ENCODE peak calls at places on chromosomes 4 and X, in four cellular contexts. Z is T-helper 2 cell; A is stimulated activated CD4-positive, alpha-beta T cell treated with anti-CD3 and anti-CD28 coated beads, Interleukin-4, amount 100 ng/mL, for 48 hours; G is NCI-H1092. C is an unnamed sample.

GRCh38 chr4:1728061-1728980 is 7.0 kb downstream of the TACC3 start:
- DNase-seq in Z (no peak), G (no peak), A (no peak), C (no peak)

GRCh38 chr4:8244001-8244757 is 25.4 kb upstream of the HTRA3 start:
- DNase-seq in Z (no peak), A (no peak), G (no peak), C (no peak)

GRCh38 chr4:69775488-69775887 is 15.1 kb upstream of the SULT1B1 start:
- DNase-seq in A (no peak), G (no peak), Z (no peak), C (no peak)

GRCh38 chr4:25779021-25779420 is 83.8 kb downstream of the SEL1L3 start:
- DNase-seq in A (no peak), Z (no peak), G (no peak), C (no peak)

GRCh38 chrX:17590892-17591740 is 146.2 kb upstream of the SCML1 start:
- DNase-seq in G (peak; percentile 65), Z (no peak), A (peak; percentile 5), C (peak; percentile 3)

GRCh38 chrX:12210921-12211320 is 72.6 kb downstream of the FRMPD4 start:
- DNase-seq in A (no peak), Z (no peak), G (no peak), C (no peak)

GRCh38 chrX:37380920-37381319 is 31.8 kb downstream of the PRRG1 start:
- DNase-seq in G (no peak), Z (no peak), A (no peak), C (no peak)

GRCh38 chr4:101238706-101239105 is 108.6 kb downstream of the PPP3CA start:
- DNase-seq in Z (no peak), G (no peak), A (no peak), C (no peak)

GRCh38 chr4:79281577-79282359 is 44.1 kb downstream of the NAA11 start:
- DNase-seq in G (no peak), A (no peak), Z (no peak), C (no peak)

GRCh38 chrX:27381419-27381818 is 81.7 kb downstream of the PPP4R3C start:
- DNase-seq in Z (no peak), G (no peak), A (no peak), C (no peak)

GRCh38 chr4:66852843-66853242 is 692.5 kb downstream of the CENPC start:
- DNase-seq in G (no peak), Z (no peak), A (no peak), C (no peak)

GRCh38 chr4:165461176-165461835 is 82.5 kb downstream of the CPE start:
- DNase-seq in G (no peak), A (no peak), Z (no peak), C (no peak)

GRCh38 chr4:86608757-86609375 is 14.8 kb downstream of the PTPN13 start:
- DNase-seq in G (no peak), A (no peak), Z (no peak), C (no peak)

GRCh38 chrX:151754042-151754419 is 19.5 kb downstream of the CNGA2 start:
- DNase-seq in A (no peak), G (peak; percentile 46), Z (no peak), C (no peak)

GRCh38 chr4:19051751-19052296 is 1030.3 kb upstream of the LCORL start:
- DNase-seq in G (peak; percentile 80), A (no peak), Z (no peak), C (no peak)

GRCh38 chrX:64206556-64207162 is 1.2 kb upstream of the AMER1 start:
- DNase-seq in A (peak; percentile 2), G (no peak), Z (no peak), C (no peak)

GRCh38 chrX:40261955-40262596 is 164.3 kb upstream of the BCOR start:
- DNase-seq in G (no peak), A (no peak), Z (no peak), C (no peak)

GRCh38 chrX:2376166-2376565 is 124.6 kb downstream of the DHRSX start:
- DNase-seq in Z (no peak), A (no peak), G (no peak), C (no peak)

GRCh38 chrX:49166914-49167739 is 4.6 kb downstream of the MAGIX start:
- DNase-seq in G (peak; percentile 37), Z (peak; percentile 47), A (no peak), C (no peak)

GRCh38 chrX:44462851-44463250 is 79.8 kb downstream of the FUNDC1 start:
- DNase-seq in A (no peak), G (no peak), Z (no peak), C (no peak)

GRCh38 chrX:149715468-149715867 is 3.6 kb downstream of the MAGEA11 start:
- DNase-seq in G (no peak), Z (no peak), A (no peak), C (no peak)

GRCh38 chr4:187027231-187027760 is 303.6 kb upstream of the FAT1 start:
- DNase-seq in Z (no peak), G (no peak), A (no peak), C (no peak)

GRCh38 chr4:169621754-169622481 is 1.5 kb downstream of the CLCN3 start:
- DNase-seq in A (no peak), G (no peak), Z (peak; percentile 21), C (peak; percentile 14)

GRCh38 chrX:81577028-81577427 is 375.1 kb downstream of the SH3BGRL start:
- DNase-seq in G (no peak), Z (no peak), A (no peak), C (no peak)

GRCh38 chrX:22534643-22535042 is 261.9 kb downstream of the CBLL2 start:
- DNase-seq in Z (no peak), G (no peak), A (no peak), C (no peak)

GRCh38 chr4:144562019-144562740 is 83.8 kb upstream of the HHIP start:
- DNase-seq in A (no peak), G (no peak), Z (no peak), C (no peak)

GRCh38 chr4:101953949-101954348 is 163.4 kb downstream of the BANK1 start:
- DNase-seq in A (no peak), G (no peak), Z (no peak), C (no peak)

GRCh38 chrX:109533631-109534030 is 3.0 kb upstream of the NXT2 start:
- DNase-seq in G (no peak), Z (no peak), A (no peak), C (no peak)

GRCh38 chr4:47483722-47484121 is 1.4 kb upstream of the ATP10D start:
- DNase-seq in G (no peak), A (no peak), Z (no peak), C (no peak)

GRCh38 chr4:74109116-74109791 is 10.3 kb upstream of the CXCL2 start:
- DNase-seq in G (no peak), Z (no peak), A (no peak), C (no peak)

GRCh38 chrX:13432776-13433605 is 113.1 kb upstream of the ATXN3L start:
- DNase-seq in G (no peak), Z (no peak), A (no peak), C (no peak)

C was measured in T follicular helper cell.